ENCODE peak calls at places on chromosomes 4 and X, in six cellular contexts. One of them, this sample, is unnamed.

GRCh38 chrX:51408462-51408861 is 75.8 kb downstream of the NUDT10 start:
- DNase-seq in MM.1S: no peak
- DNase-seq in lower lobe of right lung: no peak
- DNase-seq in B cell: no peak
- DNase-seq in mammary epithelial cell: no peak
- DNase-seq in activated B cell treated with CpG ODN at 0.5 μM for 24 hours: no peak
- DNase-seq in this sample: no peak

GRCh38 chr4:71257761-71258160 is 81.1 kb upstream of the SLC4A4 start:
- DNase-seq in activated B cell treated with CpG ODN at 0.5 μM for 24 hours: no peak
- DNase-seq in lower lobe of right lung: no peak
- DNase-seq in mammary epithelial cell: no peak
- DNase-seq in B cell: no peak
- DNase-seq in MM.1S: no peak
- DNase-seq in this sample: no peak

GRCh38 chr4:3530051-3530450 is 2.2 kb downstream of the LRPAP1 start:
- DNase-seq in lower lobe of right lung: no peak
- DNase-seq in activated B cell treated with CpG ODN at 0.5 μM for 24 hours: no peak
- DNase-seq in B cell: no peak
- DNase-seq in MM.1S: no peak
- DNase-seq in mammary epithelial cell: no peak
- DNase-seq in this sample: no peak

GRCh38 chrX:50813843-50814661 is at the start of gene SHROOM4:
- DNase-seq in lower lobe of right lung: peak; percentile 66
- DNase-seq in MM.1S: no peak
- DNase-seq in mammary epithelial cell: peak; percentile 41
- DNase-seq in B cell: no peak
- DNase-seq in activated B cell treated with CpG ODN at 0.5 μM for 24 hours: no peak
- DNase-seq in this sample: no peak

GRCh38 chrX:24733111-24733510 is 39.4 kb downstream of the POLA1 start:
- DNase-seq in MM.1S: no peak
- DNase-seq in activated B cell treated with CpG ODN at 0.5 μM for 24 hours: no peak
- DNase-seq in lower lobe of right lung: no peak
- DNase-seq in B cell: no peak
- DNase-seq in mammary epithelial cell: no peak
- DNase-seq in this sample: no peak

GRCh38 chr4:164572877-164573279 is 181.1 kb upstream of the SMIM31 start:
- DNase-seq in B cell: no peak
- DNase-seq in mammary epithelial cell: peak; percentile 78
- DNase-seq in activated B cell treated with CpG ODN at 0.5 μM for 24 hours: no peak
- DNase-seq in lower lobe of right lung: no peak
- DNase-seq in MM.1S: no peak
- DNase-seq in this sample: no peak

GRCh38 chrX:100685284-100685996 is 41.4 kb downstream of the SRPX2 start:
- DNase-seq in mammary epithelial cell: peak; percentile 65
- DNase-seq in B cell: peak; percentile 70
- DNase-seq in activated B cell treated with CpG ODN at 0.5 μM for 24 hours: no peak
- DNase-seq in MM.1S: peak; percentile 83
- DNase-seq in lower lobe of right lung: no peak
- DNase-seq in this sample: no peak

GRCh38 chrX:109959356-109959871 is 43.5 kb upstream of the TMEM164 start:
- DNase-seq in lower lobe of right lung: no peak
- DNase-seq in MM.1S: peak; percentile 23
- DNase-seq in activated B cell treated with CpG ODN at 0.5 μM for 24 hours: no peak
- DNase-seq in B cell: no peak
- DNase-seq in mammary epithelial cell: no peak
- DNase-seq in this sample: no peak

GRCh38 chr4:150268444-150268843 is 190.2 kb downstream of the DCLK2 start:
- DNase-seq in MM.1S: no peak
- DNase-seq in lower lobe of right lung: no peak
- DNase-seq in B cell: no peak
- DNase-seq in mammary epithelial cell: peak; percentile 24
- DNase-seq in activated B cell treated with CpG ODN at 0.5 μM for 24 hours: no peak
- DNase-seq in this sample: no peak

GRCh38 chr4:148926861-148927260 is 484.6 kb upstream of the NR3C2 start:
- DNase-seq in lower lobe of right lung: no peak
- DNase-seq in mammary epithelial cell: peak; percentile 8
- DNase-seq in MM.1S: no peak
- DNase-seq in activated B cell treated with CpG ODN at 0.5 μM for 24 hours: no peak
- DNase-seq in B cell: no peak
- DNase-seq in this sample: no peak

GRCh38 chrX:153032397-153033118 is 23.7 kb upstream of the PNMA3 start:
- DNase-seq in lower lobe of right lung: peak; percentile 84
- DNase-seq in mammary epithelial cell: peak; percentile 18
- DNase-seq in MM.1S: peak; percentile 47
- DNase-seq in B cell: peak; percentile 67
- DNase-seq in activated B cell treated with CpG ODN at 0.5 μM for 24 hours: peak; percentile 70
- DNase-seq in this sample: no peak

GRCh38 chr4:56250801-56251200 is 136.5 kb downstream of the AASDH start:
- DNase-seq in activated B cell treated with CpG ODN at 0.5 μM for 24 hours: no peak
- DNase-seq in lower lobe of right lung: no peak
- DNase-seq in B cell: no peak
- DNase-seq in mammary epithelial cell: no peak
- DNase-seq in MM.1S: no peak
- DNase-seq in this sample: no peak

GRCh38 chr4:173301518-173302201 is 32.5 kb downstream of the HMGB2 start:
- DNase-seq in lower lobe of right lung: no peak
- DNase-seq in B cell: no peak
- DNase-seq in MM.1S: peak; percentile 55
- DNase-seq in activated B cell treated with CpG ODN at 0.5 μM for 24 hours: no peak
- DNase-seq in mammary epithelial cell: no peak
- DNase-seq in this sample: no peak

GRCh38 chrX:34656467-34656841 is 631 bp downstream of the TMEM47 start:
- DNase-seq in MM.1S: no peak
- DNase-seq in activated B cell treated with CpG ODN at 0.5 μM for 24 hours: no peak
- DNase-seq in mammary epithelial cell: peak; percentile 2
- DNase-seq in lower lobe of right lung: no peak
- DNase-seq in B cell: no peak
- DNase-seq in this sample: no peak

GRCh38 chrX:80335062-80335830 is 85.0 kb upstream of the TENT5D start:
- DNase-seq in lower lobe of right lung: peak; percentile 49
- DNase-seq in mammary epithelial cell: peak; percentile 37
- DNase-seq in B cell: no peak
- DNase-seq in activated B cell treated with CpG ODN at 0.5 μM for 24 hours: no peak
- DNase-seq in MM.1S: no peak
- DNase-seq in this sample: no peak

GRCh38 chr4:60805500-60806313 is 394.4 kb upstream of the ADGRL3 start:
- DNase-seq in lower lobe of right lung: no peak
- DNase-seq in MM.1S: peak; percentile 63
- DNase-seq in activated B cell treated with CpG ODN at 0.5 μM for 24 hours: no peak
- DNase-seq in B cell: no peak
- DNase-seq in mammary epithelial cell: peak; percentile 37
- DNase-seq in this sample: no peak
- TF ChIP-seq CTCF in lower lobe of right lung: peak; percentile 56
- TF ChIP-seq CTCF in MM.1S: peak; percentile 69
- TF ChIP-seq CTCF in activated B cell treated with CpG ODN at 0.5 μM for 24 hours: no peak
- TF ChIP-seq CTCF in B cell: no peak
- TF ChIP-seq CTCF in mammary epithelial cell: peak; percentile 65
- TF ChIP-seq CTCF in this sample: peak; percentile 26

GRCh38 chr4:18039113-18039512 is 17.6 kb upstream of the LCORL start:
- DNase-seq in B cell: no peak
- DNase-seq in activated B cell treated with CpG ODN at 0.5 μM for 24 hours: no peak
- DNase-seq in lower lobe of right lung: no peak
- DNase-seq in mammary epithelial cell: peak; percentile 64
- DNase-seq in MM.1S: no peak
- DNase-seq in this sample: no peak

GRCh38 chr4:18042012-18042411 is 20.5 kb upstream of the LCORL start:
- DNase-seq in mammary epithelial cell: no peak
- DNase-seq in lower lobe of right lung: no peak
- DNase-seq in B cell: no peak
- DNase-seq in MM.1S: no peak
- DNase-seq in activated B cell treated with CpG ODN at 0.5 μM for 24 hours: no peak
- DNase-seq in this sample: no peak

GRCh38 chr4:18041114-18041513 is 19.6 kb upstream of the LCORL start:
- DNase-seq in activated B cell treated with CpG ODN at 0.5 μM for 24 hours: no peak
- DNase-seq in MM.1S: no peak
- DNase-seq in mammary epithelial cell: no peak
- DNase-seq in lower lobe of right lung: no peak
- DNase-seq in B cell: no peak
- DNase-seq in this sample: no peak

DNA sequence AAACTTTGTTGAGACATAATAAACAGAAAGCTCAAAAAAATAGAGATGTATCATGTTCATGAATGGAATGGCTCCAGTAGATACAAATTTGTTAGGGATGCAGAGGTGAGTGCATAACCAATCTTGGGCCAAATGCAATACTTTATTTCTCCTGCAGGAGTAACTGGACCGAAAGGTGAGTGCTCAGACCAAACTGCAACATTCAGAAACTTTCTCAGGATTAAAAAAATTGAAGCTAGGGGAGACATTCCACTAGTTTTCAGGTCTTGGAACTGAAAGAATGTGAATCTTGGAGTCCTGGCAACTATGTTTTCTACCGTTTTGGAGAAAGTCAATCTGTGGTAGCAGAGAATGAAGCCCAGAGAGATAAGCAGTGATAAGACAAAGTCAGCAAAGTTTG is 21.2 kb upstream of the LCORL start:
- DNase-seq in lower lobe of right lung: no peak
- DNase-seq in mammary epithelial cell: no peak
- DNase-seq in MM.1S: no peak
- DNase-seq in B cell: no peak
- DNase-seq in activated B cell treated with CpG ODN at 0.5 μM for 24 hours: no peak
- DNase-seq in this sample: no peak
- TF ChIP-seq CTCF in lower lobe of right lung: no peak
- TF ChIP-seq CTCF in mammary epithelial cell: peak; percentile 31
- TF ChIP-seq CTCF in MM.1S: peak; percentile 41
- TF ChIP-seq CTCF in B cell: peak; percentile 64
- TF ChIP-seq CTCF in activated B cell treated with CpG ODN at 0.5 μM for 24 hours: no peak
- TF ChIP-seq CTCF in this sample: no peak

GRCh38 chr4:185683222-185683621 is 128.8 kb downstream of the SORBS2 start:
- DNase-seq in MM.1S: no peak
- DNase-seq in activated B cell treated with CpG ODN at 0.5 μM for 24 hours: no peak
- DNase-seq in lower lobe of right lung: no peak
- DNase-seq in B cell: no peak
- DNase-seq in mammary epithelial cell: no peak
- DNase-seq in this sample: no peak
- TF ChIP-seq CTCF in MM.1S: no peak
- TF ChIP-seq CTCF in activated B cell treated with CpG ODN at 0.5 μM for 24 hours: no peak
- TF ChIP-seq CTCF in lower lobe of right lung: no peak
- TF ChIP-seq CTCF in B cell: no peak
- TF ChIP-seq CTCF in mammary epithelial cell: no peak
- TF ChIP-seq CTCF in this sample: no peak

GRCh38 chrX:22078117-22078516 is 46.0 kb downstream of the PHEX start:
- DNase-seq in MM.1S: no peak
- DNase-seq in activated B cell treated with CpG ODN at 0.5 μM for 24 hours: no peak
- DNase-seq in mammary epithelial cell: no peak
- DNase-seq in B cell: no peak
- DNase-seq in lower lobe of right lung: no peak
- DNase-seq in this sample: no peak

GRCh38 chrX:22085969-22086368 is 53.8 kb downstream of the PHEX start:
- DNase-seq in B cell: no peak
- DNase-seq in activated B cell treated with CpG ODN at 0.5 μM for 24 hours: no peak
- DNase-seq in MM.1S: no peak
- DNase-seq in lower lobe of right lung: no peak
- DNase-seq in mammary epithelial cell: no peak
- DNase-seq in this sample: no peak

GRCh38 chrX:22087158-22087557 is 55.0 kb downstream of the PHEX start:
- DNase-seq in B cell: no peak
- DNase-seq in mammary epithelial cell: no peak
- DNase-seq in MM.1S: no peak
- DNase-seq in lower lobe of right lung: no peak
- DNase-seq in activated B cell treated with CpG ODN at 0.5 μM for 24 hours: no peak
- DNase-seq in this sample: no peak

DNA sequence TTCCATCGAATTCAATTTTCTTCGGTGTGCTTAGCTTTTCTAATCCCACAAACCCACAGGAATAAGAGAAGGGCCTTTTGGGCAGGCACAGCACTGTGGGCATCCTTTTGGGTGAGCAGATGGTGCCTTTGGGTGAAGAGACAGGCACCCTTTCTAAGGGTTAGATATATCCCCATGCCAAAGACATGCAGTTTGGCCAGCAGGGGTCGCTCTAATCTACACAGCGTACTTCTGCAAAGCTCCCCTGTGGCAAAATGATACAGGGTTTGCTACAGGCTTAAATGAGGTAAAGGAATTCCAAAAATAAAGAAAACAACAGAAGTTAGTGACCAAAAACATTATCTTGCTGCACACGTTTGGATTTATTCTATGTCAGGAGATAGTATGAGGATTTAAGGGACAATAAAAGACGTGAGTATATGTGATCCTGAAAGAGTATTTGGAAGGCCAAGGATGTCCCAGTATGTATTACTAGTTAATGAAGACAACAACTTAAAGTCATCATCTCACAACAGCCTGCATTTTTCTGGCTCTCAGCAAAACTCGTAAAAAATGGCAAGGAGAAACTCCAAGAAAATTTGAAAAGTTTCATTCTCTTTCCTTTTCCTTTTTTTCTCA is 49.5 kb downstream of the PHEX start:
- DNase-seq in B cell: peak; percentile 43
- DNase-seq in lower lobe of right lung: peak; percentile 52
- DNase-seq in MM.1S: peak; percentile 50
- DNase-seq in activated B cell treated with CpG ODN at 0.5 μM for 24 hours: no peak
- DNase-seq in mammary epithelial cell: peak; percentile 43
- DNase-seq in this sample: no peak
- TF ChIP-seq CTCF in B cell: peak; percentile 71
- TF ChIP-seq CTCF in lower lobe of right lung: peak; percentile 56
- TF ChIP-seq CTCF in MM.1S: peak; percentile 64
- TF ChIP-seq CTCF in activated B cell treated with CpG ODN at 0.5 μM for 24 hours: no peak
- TF ChIP-seq CTCF in mammary epithelial cell: peak; percentile 87
- TF ChIP-seq CTCF in this sample: peak; percentile 61

GRCh38 chr4:12036450-12036849 is 607.8 kb upstream of the HS3ST1 start:
- DNase-seq in activated B cell treated with CpG ODN at 0.5 μM for 24 hours: no peak
- DNase-seq in lower lobe of right lung: no peak
- DNase-seq in mammary epithelial cell: no peak
- DNase-seq in B cell: no peak
- DNase-seq in MM.1S: no peak
- DNase-seq in this sample: no peak

DNA sequence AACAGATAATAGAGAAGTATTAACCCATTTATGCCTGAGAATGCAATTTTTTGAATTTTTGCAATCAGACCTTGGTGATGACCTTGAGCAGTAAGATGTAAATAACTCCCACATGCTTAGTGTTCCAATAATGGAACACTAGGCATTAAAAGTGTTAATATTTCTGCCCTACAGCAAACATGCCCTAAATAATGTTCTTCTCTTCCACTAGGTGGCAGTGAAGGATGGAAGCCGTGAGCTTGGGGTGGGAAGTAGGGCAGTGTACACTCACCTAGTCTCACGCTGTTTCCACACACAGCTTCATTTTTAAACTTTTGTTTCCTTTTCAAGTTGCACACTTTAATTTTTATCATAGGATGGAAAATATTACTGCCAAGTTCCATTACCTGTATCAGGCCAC is 613.1 kb upstream of the HS3ST1 start:
- DNase-seq in MM.1S: peak; percentile 25
- DNase-seq in activated B cell treated with CpG ODN at 0.5 μM for 24 hours: no peak
- DNase-seq in lower lobe of right lung: no peak
- DNase-seq in B cell: no peak
- DNase-seq in mammary epithelial cell: peak; percentile 1
- DNase-seq in this sample: no peak
- TF ChIP-seq CTCF in MM.1S: peak; percentile 37
- TF ChIP-seq CTCF in activated B cell treated with CpG ODN at 0.5 μM for 24 hours: no peak
- TF ChIP-seq CTCF in lower lobe of right lung: peak; percentile 45
- TF ChIP-seq CTCF in B cell: no peak
- TF ChIP-seq CTCF in mammary epithelial cell: no peak
- TF ChIP-seq CTCF in this sample: no peak

DNA sequence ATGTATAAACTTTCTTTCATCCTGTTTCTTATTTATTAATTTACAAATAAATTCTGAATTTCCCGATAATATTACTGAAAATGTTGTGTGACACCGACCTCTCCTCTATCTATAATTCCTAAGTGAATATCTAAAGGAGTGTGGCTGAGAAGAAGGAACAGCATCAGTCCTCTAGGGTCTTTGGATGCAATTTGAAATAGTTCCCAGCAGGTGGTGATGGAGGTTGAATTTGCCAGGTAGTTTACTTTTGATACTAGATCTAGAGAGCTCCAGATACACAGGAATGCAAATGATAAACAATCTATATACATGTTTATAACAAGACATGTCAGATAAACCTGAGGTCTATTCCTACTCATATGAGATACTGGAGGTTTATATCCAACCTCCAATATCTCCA is 305.4 kb downstream of the PCDH18 start:
- DNase-seq in MM.1S: peak; percentile 42
- DNase-seq in lower lobe of right lung: no peak
- DNase-seq in mammary epithelial cell: peak; percentile 11
- DNase-seq in activated B cell treated with CpG ODN at 0.5 μM for 24 hours: no peak
- DNase-seq in B cell: no peak
- DNase-seq in this sample: no peak
- TF ChIP-seq CTCF in MM.1S: peak; percentile 47
- TF ChIP-seq CTCF in lower lobe of right lung: no peak
- TF ChIP-seq CTCF in mammary epithelial cell: peak; percentile 44
- TF ChIP-seq CTCF in activated B cell treated with CpG ODN at 0.5 μM for 24 hours: no peak
- TF ChIP-seq CTCF in B cell: no peak
- TF ChIP-seq CTCF in this sample: no peak